ENCODE peak calls at places on chromosomes 4 and X, in four cellular contexts. V is SK-N-SH, Q is endothelial cell of umbilical vein, M is HCT116. Z is an unnamed sample.

GRCh38 chr4:2257361-2258001 is 4.4 kb downstream of the MXD4 start:
- DNase-seq in V (peak), Q (no peak), M (no peak), Z (no peak)

GRCh38 chr4:33340168-33340567 is 2620.0 kb downstream of the PCDH7 start:
- DNase-seq in V (no peak), Q (no peak), M (no peak), Z (no peak)

GRCh38 chr4:169810325-169811323 is 52.9 kb upstream of the HPF1 start:
- DNase-seq in V (peak), Q (peak), M (peak), Z (peak)

GRCh38 chrX:40154853-40155616 is 57.3 kb upstream of the BCOR start:
- DNase-seq in V (peak), Q (peak), M (no peak), Z (peak)

GRCh38 chrX:10401239-10401638 is 219.1 kb downstream of the MID1 start:
- DNase-seq in V (no peak), Q (no peak), M (no peak), Z (peak)

GRCh38 chrX:118495958-118496762 is 545 bp downstream of the DOCK11 start:
- DNase-seq in V (peak), Q (peak), M (no peak), Z (peak)

GRCh38 chrX:107721318-107721717 is 54.3 kb downstream of the TSC22D3 start:
- DNase-seq in V (no peak), Q (no peak), M (no peak), Z (peak)

GRCh38 chr4:183987987-183988392 is 82.9 kb downstream of the STOX2 start:
- DNase-seq in V (peak), Q (peak), M (peak), Z (peak)

GRCh38 chr4:10088135-10089010 is 28.2 kb downstream of the WDR1 start:
- DNase-seq in V (no peak), Q (no peak), M (no peak), Z (no peak)

GRCh38 chrX:136182394-136182793 is 35.1 kb downstream of the FHL1 start:
- DNase-seq in V (no peak), Q (no peak), M (no peak), Z (no peak)

GRCh38 chr4:68490826-68491457 is 43.7 kb downstream of the TMPRSS11E start:
- DNase-seq in V (no peak), Q (no peak), M (no peak), Z (no peak)

GRCh38 chrX:124362072-124362471 is 15.7 kb downstream of the SH2D1A start:
- DNase-seq in V (no peak), Q (no peak), M (no peak), Z (no peak)

GRCh38 chrX:17682259-17682658 is 55.0 kb upstream of the SCML1 start:
- DNase-seq in V (no peak), Q (no peak), M (no peak), Z (no peak)

GRCh38 chrX:17685026-17685425 is 52.3 kb upstream of the SCML1 start:
- DNase-seq in V (no peak), Q (no peak), M (no peak), Z (no peak)

GRCh38 chrX:17679261-17679660 is 58.0 kb upstream of the SCML1 start:
- DNase-seq in V (no peak), Q (no peak), M (no peak), Z (no peak)

GRCh38 chrX:17680732-17681413 is 56.4 kb upstream of the SCML1 start:
- DNase-seq in V (no peak), Q (no peak), M (no peak), Z (no peak)

DNA sequence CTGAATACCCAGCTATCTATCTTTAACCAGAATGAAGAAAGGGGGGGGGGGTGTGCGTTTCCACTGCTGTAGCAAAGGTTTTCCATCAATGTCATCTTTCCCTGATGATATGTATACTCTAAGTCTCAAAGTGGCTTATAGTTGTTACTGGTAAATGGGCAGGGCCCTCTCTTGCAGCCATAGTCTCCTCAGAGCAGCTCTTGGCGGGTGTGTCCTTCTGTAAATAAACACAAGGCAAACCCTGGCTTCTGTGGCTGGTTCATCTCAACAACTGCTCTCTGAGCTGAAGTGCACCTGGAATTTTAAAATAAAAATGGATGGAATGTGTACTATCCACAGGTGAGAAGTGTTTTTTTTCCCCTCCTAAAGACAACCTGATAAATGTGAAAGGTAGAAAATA is 57.5 kb upstream of the SCML1 start:
- DNase-seq in V (no peak), Q (no peak), M (no peak), Z (no peak)
- TF ChIP-seq MAX in V (no peak), Q (no peak), M (no peak), Z (no peak)

GRCh38 chr4:75629239-75629638 is 1.1 kb downstream of the CDKL2 start:
- DNase-seq in V (no peak), Q (no peak), M (no peak), Z (no peak)
- H3K4me3 ChIP-seq in V (no peak), Q (no peak), M (no peak), Z (no peak)

DNA sequence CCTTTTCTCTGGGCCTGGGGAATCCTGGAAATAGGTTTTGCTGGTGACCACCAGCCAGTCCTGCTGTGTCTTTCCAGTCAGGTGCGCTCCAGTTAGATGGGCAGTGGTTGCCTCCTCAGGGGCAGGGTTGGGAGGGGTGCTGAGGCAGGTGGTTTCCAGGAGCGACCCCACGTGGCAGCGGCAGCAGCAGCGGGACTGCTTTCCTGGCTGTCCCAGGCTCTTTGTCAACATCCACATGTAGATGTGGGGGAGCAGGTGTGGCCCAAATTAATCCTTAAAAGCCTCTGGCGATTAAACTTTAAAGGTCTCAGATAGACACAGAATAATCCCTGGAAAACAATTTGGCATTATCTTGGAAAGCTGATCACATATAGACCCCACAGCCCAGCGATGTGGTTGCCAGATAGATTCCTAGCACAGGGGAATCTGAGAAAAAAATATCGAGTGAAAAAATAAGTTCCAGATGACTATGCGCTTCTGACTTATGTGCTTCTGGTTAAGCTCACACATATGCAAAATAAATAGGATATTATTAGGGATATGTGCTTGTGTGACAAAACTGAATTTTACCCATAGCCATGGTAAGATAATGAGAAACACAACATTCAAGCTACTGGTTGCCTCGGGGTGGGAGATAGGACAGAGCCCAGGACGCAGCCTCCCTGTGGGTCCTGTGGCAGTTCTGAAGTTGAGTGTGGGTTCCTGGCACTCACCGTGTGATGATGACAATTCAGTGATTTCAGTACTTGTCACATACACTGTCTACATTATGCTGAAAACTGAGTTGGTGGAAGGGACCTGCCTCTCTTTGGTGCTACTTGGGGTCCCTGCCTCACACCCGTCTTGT is 336.4 kb downstream of the ARHGAP10 start:
- DNase-seq in V (peak), Q (no peak), M (no peak), Z (no peak)
- TF ChIP-seq MAX in V (no peak), Q (no peak), M (no peak), Z (no peak)

DNA sequence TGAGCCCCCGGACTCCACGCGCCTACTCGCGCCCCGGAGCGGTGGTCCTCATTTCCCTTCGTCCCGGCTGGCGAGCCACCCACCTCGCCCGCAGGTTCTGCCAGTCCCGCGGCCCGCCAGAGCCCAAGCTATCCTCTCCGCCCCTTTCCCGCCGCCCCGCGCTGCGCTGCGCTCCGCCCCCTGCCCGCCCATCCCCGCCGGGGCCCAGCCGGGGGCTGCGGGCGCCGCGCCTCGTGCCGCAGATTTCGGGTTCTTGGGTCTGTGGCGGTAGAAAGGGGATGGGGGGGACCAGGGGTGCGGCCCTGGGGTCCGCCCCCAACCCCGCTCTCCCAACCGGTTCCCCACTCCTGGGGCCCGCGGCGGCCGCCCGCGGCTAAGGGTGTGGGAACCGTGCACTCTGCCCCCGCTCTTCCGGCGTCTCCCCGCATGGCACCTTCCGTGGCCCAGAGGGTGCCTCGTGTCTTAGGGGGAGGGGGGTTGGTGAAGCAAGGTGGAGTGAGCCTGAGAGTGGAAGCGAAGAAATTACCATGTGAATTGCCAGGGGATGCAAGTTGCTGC is 650.8 kb upstream of the DIPK2B start:
- DNase-seq in V (peak), Q (peak), M (peak), Z (peak)
- H3K4me3 ChIP-seq in V (peak), Q (peak), M (peak), Z (peak)

DNA sequence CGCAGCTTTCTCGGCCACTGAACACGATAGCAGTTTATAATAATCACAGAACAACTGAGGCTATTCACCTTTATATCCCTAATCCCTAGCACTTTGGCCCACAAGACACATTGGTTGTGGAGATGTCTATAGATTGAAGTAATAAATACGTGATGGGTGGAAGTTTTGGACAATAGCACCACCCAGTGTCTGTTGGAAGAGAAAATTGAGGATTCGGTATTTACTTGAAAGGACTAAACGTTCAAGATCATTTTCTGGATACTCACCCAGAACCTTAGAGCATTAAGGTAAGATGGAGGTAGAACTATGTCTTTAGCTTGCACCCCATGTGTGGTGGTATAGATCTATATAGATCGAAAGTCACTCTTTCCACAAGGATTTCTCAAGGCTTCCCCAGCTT is 792 bp upstream of the TMSB15A start:
- DNase-seq in V (peak), Q (peak), M (no peak), Z (peak)
- TF ChIP-seq MAX in V (no peak), Q (no peak), M (no peak), Z (no peak)

GRCh38 chr4:182827166-182827565 is 90.0 kb downstream of the DCTD start:
- DNase-seq in V (no peak), Q (no peak), M (no peak), Z (no peak)
- H3K4me3 ChIP-seq in V (no peak), Q (no peak), M (no peak), Z (no peak)

Z was measured in NB4.